ENCODE peak calls at places on chromosomes 7 and 10, in six cellular contexts. R is fibroblast of pulmonary artery; J is AG04450; O is activated T-helper 2 cell treated with anti-CD3 and anti-CD28 coated beads, Interferon-gamma antibody, Interleukin-2, Interleukin-4, amounts not matched to agents 10 μg/mL and 5 μg/mL and 100 μg/mL, durations not matched to agents 14 hours and 24 hours and 36 hours; X is adrenal gland; Q is memory B cell. K is an unnamed sample.

GRCh38 chr7:36937754-36938551 is 213.7 kb upstream of the AOAH start:
- DNase-seq in R (no peak), J (no peak), O (peak), X (no peak), Q (no peak), K (no peak)

GRCh38 chr10:63267414-63268138 is 134.4 kb downstream of the NRBF2 start:
- DNase-seq in R (peak), J (peak), O (no peak), X (no peak), Q (no peak), K (peak)

GRCh38 chr7:141663081-141663510 is 38.9 kb downstream of the DENND11 start:
- DNase-seq in R (peak), J (no peak), O (no peak), X (no peak), Q (no peak), K (no peak)

GRCh38 chr7:21113609-21114416 is 314.1 kb upstream of the SP4 start:
- DNase-seq in R (no peak), J (no peak), O (no peak), X (no peak), Q (no peak), K (no peak)

GRCh38 chr10:3689871-3690510 is 95.0 kb downstream of the KLF6 start:
- DNase-seq in R (no peak), J (no peak), O (no peak), X (no peak), Q (no peak), K (no peak)

GRCh38 chr7:2018786-2019692 is 213.7 kb downstream of the MAD1L1 start:
- DNase-seq in R (peak), J (peak), O (no peak), X (peak), Q (no peak), K (peak)

GRCh38 chr10:31602541-31603244 is 283.7 kb downstream of the ZEB1 start:
- DNase-seq in R (peak), J (no peak), O (no peak), X (peak), Q (no peak), K (peak)

GRCh38 chr10:102657451-102657850 is 13.2 kb downstream of the TRIM8 start:
- DNase-seq in R (no peak), J (no peak), O (no peak), X (no peak), Q (no peak), K (no peak)

GRCh38 chr10:120460776-120461175 is 3.7 kb downstream of the PLPP4 start:
- DNase-seq in R (peak), J (no peak), O (no peak), X (no peak), Q (no peak), K (peak)

GRCh38 chr10:61895898-61896605 is 5.4 kb upstream of the ARID5B start:
- DNase-seq in R (no peak), J (no peak), O (no peak), X (no peak), Q (no peak), K (no peak)

GRCh38 chr10:132095403-132096113 is 29.8 kb downstream of the JAKMIP3 start:
- DNase-seq in R (no peak), J (no peak), O (no peak), X (no peak), Q (no peak), K (no peak)

GRCh38 chr7:464177-464711 is 55.4 kb downstream of the PDGFA start:
- DNase-seq in R (no peak), J (no peak), O (no peak), X (no peak), Q (no peak), K (no peak)

GRCh38 chr7:92708105-92709042 is 118.2 kb upstream of the FAM133B start:
- DNase-seq in R (no peak), J (no peak), O (no peak), X (no peak), Q (no peak), K (no peak)

GRCh38 chr10:50636576-50636975 is 12.8 kb upstream of the SGMS1 start:
- DNase-seq in R (no peak), J (no peak), O (peak), X (no peak), Q (no peak), K (no peak)

GRCh38 chr7:17347426-17347825 is 49.0 kb downstream of the AHR start:
- DNase-seq in R (peak), J (no peak), O (no peak), X (no peak), Q (no peak), K (no peak)

GRCh38 chr10:81875680-81876252 is 772 bp downstream of the NRG3 start:
- DNase-seq in R (no peak), J (no peak), O (no peak), X (no peak), Q (no peak), K (peak)

GRCh38 chr7:149280661-149281507 is 18.9 kb downstream of the ZNF783 start:
- DNase-seq in R (no peak), J (no peak), O (no peak), X (no peak), Q (no peak), K (no peak)